ENCODE peak calls at places on chromosomes 1 and 21, in nine cellular contexts. One of them, this sample, is unnamed.

GRCh38 chr1:2530501-2531361 is 668 bp upstream of the HES5 start:
- DNase-seq in upper lobe of right lung: no peak
- DNase-seq in CD4-positive, alpha-beta T cell: no peak
- DNase-seq in right lobe of liver: no peak
- DNase-seq in AG04450: no peak
- DNase-seq in retinal pigment epithelial cell: no peak
- DNase-seq in IMR-90: no peak
- DNase-seq in GM13976: no peak
- DNase-seq in choroid plexus epithelial cell: no peak
- DNase-seq in this sample: no peak

GRCh38 chr1:152728986-152729385 is 21.0 kb downstream of the LCE4A start:
- DNase-seq in IMR-90: no peak
- DNase-seq in right lobe of liver: no peak
- DNase-seq in AG04450: no peak
- DNase-seq in retinal pigment epithelial cell: no peak
- DNase-seq in upper lobe of right lung: no peak
- DNase-seq in choroid plexus epithelial cell: no peak
- DNase-seq in GM13976: no peak
- DNase-seq in CD4-positive, alpha-beta T cell: no peak
- DNase-seq in this sample: no peak

GRCh38 chr21:46425566-46425965 is 33.1 kb upstream of the DIP2A start:
- DNase-seq in GM13976: no peak
- DNase-seq in IMR-90: no peak
- DNase-seq in choroid plexus epithelial cell: no peak
- DNase-seq in right lobe of liver: no peak
- DNase-seq in AG04450: no peak
- DNase-seq in CD4-positive, alpha-beta T cell: peak
- DNase-seq in retinal pigment epithelial cell: no peak
- DNase-seq in upper lobe of right lung: no peak
- DNase-seq in this sample: no peak

GRCh38 chr1:94855307-94855700 is 35.1 kb downstream of the SLC44A3 start:
- DNase-seq in right lobe of liver: no peak
- DNase-seq in CD4-positive, alpha-beta T cell: no peak
- DNase-seq in upper lobe of right lung: no peak
- DNase-seq in GM13976: no peak
- DNase-seq in choroid plexus epithelial cell: no peak
- DNase-seq in retinal pigment epithelial cell: no peak
- DNase-seq in IMR-90: peak
- DNase-seq in AG04450: no peak
- DNase-seq in this sample: no peak

GRCh38 chr1:95230768-95231191 is 3.2 kb upstream of the RWDD3 start:
- DNase-seq in right lobe of liver: no peak
- DNase-seq in GM13976: no peak
- DNase-seq in choroid plexus epithelial cell: no peak
- DNase-seq in retinal pigment epithelial cell: no peak
- DNase-seq in CD4-positive, alpha-beta T cell: no peak
- DNase-seq in upper lobe of right lung: no peak
- DNase-seq in AG04450: no peak
- DNase-seq in IMR-90: no peak
- DNase-seq in this sample: no peak

GRCh38 chr1:183418696-183419095 is 516 bp upstream of the NMNAT2 start:
- DNase-seq in GM13976: no peak
- DNase-seq in retinal pigment epithelial cell: no peak
- DNase-seq in AG04450: no peak
- DNase-seq in upper lobe of right lung: no peak
- DNase-seq in choroid plexus epithelial cell: no peak
- DNase-seq in CD4-positive, alpha-beta T cell: no peak
- DNase-seq in IMR-90: no peak
- DNase-seq in right lobe of liver: no peak
- DNase-seq in this sample: no peak

GRCh38 chr1:151342021-151342420 is 5.0 kb downstream of the RFX5 start:
- DNase-seq in AG04450: no peak
- DNase-seq in retinal pigment epithelial cell: no peak
- DNase-seq in GM13976: no peak
- DNase-seq in IMR-90: no peak
- DNase-seq in right lobe of liver: no peak
- DNase-seq in choroid plexus epithelial cell: no peak
- DNase-seq in CD4-positive, alpha-beta T cell: no peak
- DNase-seq in upper lobe of right lung: no peak
- DNase-seq in this sample: no peak

GRCh38 chr1:118136511-118136937 is 48.5 kb downstream of the SPAG17 start:
- DNase-seq in upper lobe of right lung: no peak
- DNase-seq in choroid plexus epithelial cell: peak
- DNase-seq in right lobe of liver: no peak
- DNase-seq in GM13976: peak
- DNase-seq in IMR-90: peak
- DNase-seq in AG04450: peak
- DNase-seq in CD4-positive, alpha-beta T cell: no peak
- DNase-seq in retinal pigment epithelial cell: no peak
- DNase-seq in this sample: peak

GRCh38 chr1:212452323-212453155 is 19.8 kb downstream of the NENF start:
- DNase-seq in choroid plexus epithelial cell: peak
- DNase-seq in retinal pigment epithelial cell: no peak
- DNase-seq in upper lobe of right lung: no peak
- DNase-seq in IMR-90: peak
- DNase-seq in AG04450: no peak
- DNase-seq in right lobe of liver: no peak
- DNase-seq in CD4-positive, alpha-beta T cell: no peak
- DNase-seq in GM13976: no peak
- DNase-seq in this sample: no peak

GRCh38 chr1:247115141-247115510 is 11.0 kb upstream of the ZNF669 start:
- DNase-seq in GM13976: no peak
- DNase-seq in retinal pigment epithelial cell: no peak
- DNase-seq in upper lobe of right lung: no peak
- DNase-seq in IMR-90: no peak
- DNase-seq in choroid plexus epithelial cell: no peak
- DNase-seq in AG04450: no peak
- DNase-seq in CD4-positive, alpha-beta T cell: no peak
- DNase-seq in right lobe of liver: no peak
- DNase-seq in this sample: no peak

GRCh38 chr1:67441183-67441582 is 11.0 kb upstream of the SERBP1 start:
- DNase-seq in retinal pigment epithelial cell: no peak
- DNase-seq in AG04450: no peak
- DNase-seq in GM13976: no peak
- DNase-seq in right lobe of liver: peak
- DNase-seq in upper lobe of right lung: no peak
- DNase-seq in CD4-positive, alpha-beta T cell: peak
- DNase-seq in IMR-90: peak
- DNase-seq in choroid plexus epithelial cell: peak
- DNase-seq in this sample: no peak

GRCh38 chr1:75124510-75124909 is 9.7 kb upstream of the LHX8 start:
- DNase-seq in choroid plexus epithelial cell: no peak
- DNase-seq in retinal pigment epithelial cell: no peak
- DNase-seq in IMR-90: no peak
- DNase-seq in CD4-positive, alpha-beta T cell: no peak
- DNase-seq in upper lobe of right lung: no peak
- DNase-seq in GM13976: no peak
- DNase-seq in AG04450: no peak
- DNase-seq in right lobe of liver: no peak
- DNase-seq in this sample: no peak

GRCh38 chr1:30864681-30865080 is 43.9 kb downstream of the SDC3 start:
- DNase-seq in retinal pigment epithelial cell: no peak
- DNase-seq in right lobe of liver: no peak
- DNase-seq in AG04450: no peak
- DNase-seq in choroid plexus epithelial cell: no peak
- DNase-seq in CD4-positive, alpha-beta T cell: no peak
- DNase-seq in GM13976: no peak
- DNase-seq in IMR-90: no peak
- DNase-seq in upper lobe of right lung: no peak
- DNase-seq in this sample: no peak

GRCh38 chr1:161631076-161631475 is at the start of gene FCGR3B:
- DNase-seq in upper lobe of right lung: no peak
- DNase-seq in CD4-positive, alpha-beta T cell: no peak
- DNase-seq in AG04450: no peak
- DNase-seq in IMR-90: no peak
- DNase-seq in right lobe of liver: no peak
- DNase-seq in retinal pigment epithelial cell: no peak
- DNase-seq in GM13976: no peak
- DNase-seq in choroid plexus epithelial cell: no peak
- DNase-seq in this sample: no peak

GRCh38 chr1:55506686-55507577 is 291.8 kb upstream of the USP24 start:
- DNase-seq in upper lobe of right lung: no peak
- DNase-seq in GM13976: no peak
- DNase-seq in CD4-positive, alpha-beta T cell: no peak
- DNase-seq in IMR-90: peak
- DNase-seq in retinal pigment epithelial cell: no peak
- DNase-seq in right lobe of liver: no peak
- DNase-seq in AG04450: no peak
- DNase-seq in choroid plexus epithelial cell: peak
- DNase-seq in this sample: no peak

GRCh38 chr1:12496154-12496961 is 121.7 kb downstream of the DHRS3 start:
- DNase-seq in retinal pigment epithelial cell: no peak
- DNase-seq in IMR-90: no peak
- DNase-seq in GM13976: no peak
- DNase-seq in choroid plexus epithelial cell: peak
- DNase-seq in upper lobe of right lung: no peak
- DNase-seq in AG04450: no peak
- DNase-seq in right lobe of liver: no peak
- DNase-seq in CD4-positive, alpha-beta T cell: no peak
- DNase-seq in this sample: no peak

GRCh38 chr1:2990376-2991115 is 30.7 kb upstream of the ACTRT2 start:
- DNase-seq in retinal pigment epithelial cell: no peak
- DNase-seq in CD4-positive, alpha-beta T cell: no peak
- DNase-seq in choroid plexus epithelial cell: no peak
- DNase-seq in right lobe of liver: no peak
- DNase-seq in IMR-90: no peak
- DNase-seq in AG04450: no peak
- DNase-seq in upper lobe of right lung: no peak
- DNase-seq in GM13976: no peak
- DNase-seq in this sample: no peak

GRCh38 chr1:17881761-17882160 is 126.6 kb downstream of the ACTL8 start:
- DNase-seq in GM13976: no peak
- DNase-seq in upper lobe of right lung: peak
- DNase-seq in retinal pigment epithelial cell: no peak
- DNase-seq in CD4-positive, alpha-beta T cell: no peak
- DNase-seq in choroid plexus epithelial cell: no peak
- DNase-seq in IMR-90: no peak
- DNase-seq in right lobe of liver: no peak
- DNase-seq in AG04450: no peak
- DNase-seq in this sample: no peak

GRCh38 chr1:46813858-46814396 is 15.1 kb downstream of the CYP4B1 start:
- DNase-seq in CD4-positive, alpha-beta T cell: no peak
- DNase-seq in retinal pigment epithelial cell: no peak
- DNase-seq in right lobe of liver: no peak
- DNase-seq in choroid plexus epithelial cell: no peak
- DNase-seq in IMR-90: no peak
- DNase-seq in GM13976: no peak
- DNase-seq in AG04450: no peak
- DNase-seq in upper lobe of right lung: no peak
- DNase-seq in this sample: no peak

GRCh38 chr1:15110128-15110866 is 43.2 kb upstream of the TMEM51 start:
- DNase-seq in CD4-positive, alpha-beta T cell: no peak
- DNase-seq in retinal pigment epithelial cell: no peak
- DNase-seq in IMR-90: no peak
- DNase-seq in right lobe of liver: no peak
- DNase-seq in GM13976: no peak
- DNase-seq in AG04450: no peak
- DNase-seq in choroid plexus epithelial cell: no peak
- DNase-seq in upper lobe of right lung: no peak
- DNase-seq in this sample: no peak

GRCh38 chr1:5973771-5974170 is 18.5 kb downstream of the NPHP4 start:
- DNase-seq in CD4-positive, alpha-beta T cell: no peak
- DNase-seq in choroid plexus epithelial cell: peak
- DNase-seq in GM13976: no peak
- DNase-seq in IMR-90: no peak
- DNase-seq in AG04450: no peak
- DNase-seq in upper lobe of right lung: no peak
- DNase-seq in retinal pigment epithelial cell: no peak
- DNase-seq in right lobe of liver: no peak
- DNase-seq in this sample: no peak
- TF ChIP-seq CTCF in CD4-positive, alpha-beta T cell: no peak
- TF ChIP-seq CTCF in choroid plexus epithelial cell: peak
- TF ChIP-seq CTCF in GM13976: no peak
- TF ChIP-seq CTCF in IMR-90: no peak
- TF ChIP-seq CTCF in AG04450: peak
- TF ChIP-seq CTCF in upper lobe of right lung: no peak
- TF ChIP-seq CTCF in retinal pigment epithelial cell: no peak
- TF ChIP-seq CTCF in right lobe of liver: no peak
- TF ChIP-seq CTCF in this sample: no peak

DNA sequence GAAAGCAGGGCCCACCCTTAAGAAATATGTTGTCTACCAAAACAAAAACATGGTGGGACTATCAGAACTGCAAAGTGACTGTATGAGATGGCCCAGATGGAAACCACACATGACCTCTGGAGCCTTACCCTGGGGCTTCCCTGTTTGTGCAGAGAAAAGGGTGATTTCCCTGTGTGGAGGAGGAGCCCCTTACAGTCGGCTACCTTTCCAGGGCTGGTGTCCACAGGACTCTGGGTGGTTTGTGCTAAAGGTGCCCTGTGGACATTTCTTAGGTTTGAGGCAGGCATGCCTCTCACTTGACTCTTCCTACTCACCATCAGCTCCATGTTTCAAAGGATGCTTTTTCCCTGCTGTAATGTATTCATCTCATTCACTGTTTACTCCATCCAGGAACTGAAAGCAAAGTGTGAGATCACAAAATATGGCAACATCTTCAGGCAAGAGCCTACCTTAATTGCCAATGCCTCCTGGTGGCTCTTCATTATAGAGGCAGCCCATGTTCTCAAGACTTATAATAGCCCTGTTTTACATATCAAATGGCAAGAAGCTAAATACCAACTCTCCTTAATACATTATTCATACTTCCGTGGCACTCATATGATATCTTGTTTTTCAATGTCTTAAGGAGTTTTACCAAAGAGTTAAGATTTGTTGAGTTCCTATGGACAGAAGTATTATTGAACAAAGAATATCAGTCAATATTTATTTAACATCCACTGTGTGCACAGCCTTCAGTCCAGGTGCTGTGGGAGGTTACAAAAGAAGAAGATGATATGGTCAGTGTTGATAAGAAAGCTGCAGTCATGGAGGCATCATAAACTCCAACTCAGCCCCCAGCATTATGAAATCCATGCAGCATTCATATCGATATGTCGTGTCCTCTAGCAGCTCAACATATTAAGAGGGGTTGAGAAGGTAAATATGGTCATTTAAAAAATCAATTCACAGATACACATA is 15.4 kb upstream of the TFF3 start:
- DNase-seq in right lobe of liver: no peak
- DNase-seq in AG04450: no peak
- DNase-seq in retinal pigment epithelial cell: no peak
- DNase-seq in GM13976: peak
- DNase-seq in choroid plexus epithelial cell: peak
- DNase-seq in upper lobe of right lung: no peak
- DNase-seq in IMR-90: no peak
- DNase-seq in CD4-positive, alpha-beta T cell: no peak
- DNase-seq in this sample: peak
- TF ChIP-seq CTCF in right lobe of liver: no peak
- TF ChIP-seq CTCF in AG04450: no peak
- TF ChIP-seq CTCF in retinal pigment epithelial cell: no peak
- TF ChIP-seq CTCF in GM13976: no peak
- TF ChIP-seq CTCF in choroid plexus epithelial cell: no peak
- TF ChIP-seq CTCF in upper lobe of right lung: no peak
- TF ChIP-seq CTCF in IMR-90: no peak
- TF ChIP-seq CTCF in CD4-positive, alpha-beta T cell: no peak
- TF ChIP-seq CTCF in this sample: no peak

GRCh38 chr1:171929121-171929520 is 87.8 kb downstream of the DNM3 start:
- DNase-seq in IMR-90: no peak
- DNase-seq in AG04450: no peak
- DNase-seq in upper lobe of right lung: no peak
- DNase-seq in GM13976: no peak
- DNase-seq in right lobe of liver: no peak
- DNase-seq in choroid plexus epithelial cell: peak
- DNase-seq in retinal pigment epithelial cell: no peak
- DNase-seq in CD4-positive, alpha-beta T cell: no peak
- DNase-seq in this sample: no peak
- TF ChIP-seq CTCF in IMR-90: no peak
- TF ChIP-seq CTCF in AG04450: peak
- TF ChIP-seq CTCF in upper lobe of right lung: peak
- TF ChIP-seq CTCF in GM13976: no peak
- TF ChIP-seq CTCF in right lobe of liver: no peak
- TF ChIP-seq CTCF in choroid plexus epithelial cell: peak
- TF ChIP-seq CTCF in retinal pigment epithelial cell: peak
- TF ChIP-seq CTCF in CD4-positive, alpha-beta T cell: no peak
- TF ChIP-seq CTCF in this sample: no peak

GRCh38 chr1:208252126-208252853 is 8.1 kb upstream of the PLXNA2 start:
- DNase-seq in GM13976: no peak
- DNase-seq in retinal pigment epithelial cell: no peak
- DNase-seq in IMR-90: no peak
- DNase-seq in choroid plexus epithelial cell: no peak
- DNase-seq in AG04450: no peak
- DNase-seq in right lobe of liver: peak
- DNase-seq in CD4-positive, alpha-beta T cell: no peak
- DNase-seq in upper lobe of right lung: peak
- DNase-seq in this sample: no peak
- TF ChIP-seq CTCF in GM13976: no peak
- TF ChIP-seq CTCF in retinal pigment epithelial cell: no peak
- TF ChIP-seq CTCF in IMR-90: peak
- TF ChIP-seq CTCF in choroid plexus epithelial cell: peak
- TF ChIP-seq CTCF in AG04450: peak
- TF ChIP-seq CTCF in right lobe of liver: peak
- TF ChIP-seq CTCF in CD4-positive, alpha-beta T cell: no peak
- TF ChIP-seq CTCF in upper lobe of right lung: peak
- TF ChIP-seq CTCF in this sample: no peak

This sample was measured in GM20000.